ENCODE peak calls at places on chromosomes 5 and 9, in nine cellular contexts. U, K, I, J, Q, H, T, X and V are unnamed samples. For H3K36me3, the result is how much of the 10 kb centered on the place peaks cover.

GRCh38 chr5:172800088-172800551 is 29.1 kb upstream of the DUSP1 start:
- DNase-seq in U (peak), K (no peak), I (no peak), J (no peak), Q (peak), H (peak), T (no peak), X (peak), V (peak)

GRCh38 chr5:56206126-56206525 is 27.0 kb downstream of the ANKRD55 start:
- DNase-seq in U (peak), K (no peak), I (no peak), J (no peak), Q (no peak), H (no peak), T (no peak), X (peak), V (no peak)

GRCh38 chr9:117545846-117546245 is 131.0 kb upstream of the ASTN2 start:
- DNase-seq in U (no peak), K (no peak), I (no peak), J (no peak), Q (no peak), H (no peak), T (no peak), X (no peak), V (no peak)

GRCh38 chr9:3963266-3964019 is 336.4 kb downstream of the GLIS3 start:
- DNase-seq in U (peak), K (no peak), I (no peak), J (peak), Q (no peak), H (no peak), T (no peak), X (no peak), V (peak)

GRCh38 chr9:93091453-93092081 is 4.5 kb upstream of the CARD19 start:
- DNase-seq in U (peak), K (no peak), I (no peak), J (peak), Q (peak), H (no peak), T (peak), X (no peak), V (peak)

GRCh38 chr5:32600057-32600622 is 14.8 kb downstream of the SUB1 start:
- DNase-seq in U (peak), K (no peak), I (no peak), J (no peak), Q (no peak), H (no peak), T (no peak), X (peak), V (no peak)

GRCh38 chr9:13863112-13863511 is 450.8 kb downstream of the NFIB start:
- DNase-seq in U (no peak), K (no peak), I (no peak), J (peak), Q (no peak), H (no peak), T (no peak), X (no peak), V (no peak)

GRCh38 chr5:113194125-113194524 is 217.5 kb downstream of the DCP2 start:
- DNase-seq in U (no peak), K (no peak), I (no peak), J (no peak), Q (no peak), H (no peak), T (no peak), X (no peak), V (no peak)

GRCh38 chr5:33936381-33937016 is at the start of gene RXFP3:
- DNase-seq in U (peak), K (no peak), I (no peak), J (no peak), Q (no peak), H (no peak), T (no peak), X (no peak), V (peak)

GRCh38 chr9:111959468-111959941 is 62.9 kb downstream of the UGCG start:
- DNase-seq in U (peak), K (no peak), I (no peak), J (no peak), Q (no peak), H (peak), T (peak), X (peak), V (peak)

GRCh38 chr5:123558762-123559433 is 46.9 kb downstream of the CSNK1G3 start:
- DNase-seq in U (no peak), K (no peak), I (no peak), J (no peak), Q (no peak), H (no peak), T (no peak), X (no peak), V (no peak)

GRCh38 chr5:56658972-56659371 is 156.4 kb upstream of the MAP3K1 start:
- DNase-seq in U (no peak), K (no peak), I (no peak), J (no peak), Q (no peak), H (no peak), T (no peak), X (no peak), V (no peak)

GRCh38 chr9:89668216-89668867 is 63.5 kb downstream of the GADD45G start:
- DNase-seq in U (no peak), K (no peak), I (no peak), J (no peak), Q (no peak), H (no peak), T (no peak), X (no peak), V (no peak)

GRCh38 chr9:137851516-137852217 is 25.9 kb upstream of the CACNA1B start:
- DNase-seq in U (no peak), K (no peak), I (no peak), J (no peak), Q (no peak), H (peak), T (no peak), X (no peak), V (no peak)

GRCh38 chr5:6576861-6577501 is 55.9 kb downstream of the NSUN2 start:
- DNase-seq in U (peak), K (peak), I (no peak), J (no peak), Q (no peak), H (peak), T (no peak), X (peak), V (no peak)

GRCh38 chr5:54159153-54159836 is 151.1 kb downstream of the ARL15 start:
- DNase-seq in U (peak), K (peak), I (no peak), J (no peak), Q (no peak), H (no peak), T (no peak), X (no peak), V (no peak)

GRCh38 chr5:612498-613424 is 621 bp downstream of the CEP72 start:
- DNase-seq in U (peak), K (peak), I (no peak), J (no peak), Q (peak), H (no peak), T (no peak), X (no peak), V (no peak)

GRCh38 chr5:174337276-174338203 is 292.0 kb downstream of the NSG2 start:
- DNase-seq in U (no peak), K (no peak), I (no peak), J (no peak), Q (no peak), H (no peak), T (no peak), X (no peak), V (no peak)

GRCh38 chr5:73282383-73282782 is 109.4 kb downstream of the TMEM174 start:
- DNase-seq in U (no peak), K (no peak), I (no peak), J (no peak), Q (no peak), H (no peak), T (no peak), X (no peak), V (no peak)

GRCh38 chr5:108696407-108696806 is 51.3 kb upstream of the FER start:
- DNase-seq in U (no peak), K (no peak), I (no peak), J (no peak), Q (no peak), H (no peak), T (no peak), X (no peak), V (no peak)

GRCh38 chr5:40401965-40402364 is 277.8 kb upstream of the PTGER4 start:
- DNase-seq in U (peak), K (no peak), I (no peak), J (no peak), Q (no peak), H (peak), T (no peak), X (peak), V (no peak)

GRCh38 chr9:21576331-21577189 is 94.4 kb upstream of the IFNE start:
- DNase-seq in U (peak), K (no peak), I (peak), J (peak), Q (no peak), H (peak), T (no peak), X (peak), V (no peak)

GRCh38 chr9:127777368-127777960 is 1.0 kb downstream of the SH2D3C start:
- DNase-seq in U (no peak), K (peak), I (no peak), J (no peak), Q (peak), H (no peak), T (no peak), X (no peak), V (no peak)

GRCh38 chr5:1526151-1526631 is 2.4 kb upstream of the LPCAT1 start:
- DNase-seq in U (no peak), K (peak), I (no peak), J (peak), Q (peak), H (no peak), T (peak), X (no peak), V (peak)

GRCh38 chr5:160312139-160312959 is at the start of gene CCNJL:
- DNase-seq in U (no peak), K (no peak), I (no peak), J (peak), Q (peak), H (no peak), T (peak), X (no peak), V (peak)

GRCh38 chr5:160315968-160316367 is 3.6 kb upstream of the CCNJL start:
- DNase-seq in U (no peak), K (peak), I (no peak), J (no peak), Q (no peak), H (no peak), T (no peak), X (no peak), V (no peak)

GRCh38 chr5:160311491-160312138 is 749 bp downstream of the CCNJL start:
- DNase-seq in U (no peak), K (no peak), I (no peak), J (no peak), Q (peak), H (no peak), T (peak), X (no peak), V (peak)

GRCh38 chr5:160310910-160311295 is 1.5 kb downstream of the CCNJL start:
- DNase-seq in U (no peak), K (no peak), I (no peak), J (no peak), Q (no peak), H (no peak), T (no peak), X (no peak), V (no peak)

GRCh38 chr5:160312960-160313734 is 783 bp upstream of the CCNJL start:
- DNase-seq in U (no peak), K (no peak), I (no peak), J (no peak), Q (no peak), H (no peak), T (no peak), X (no peak), V (no peak)
- H3K4me3 ChIP-seq in U (peak), K (no peak), I (no peak), J (peak), Q (peak), H (no peak), T (no peak), X (peak), V (peak)

GRCh38 chr5:144414232-144414631 is 243.6 kb downstream of the KCTD16 start:
- DNase-seq in U (no peak), K (no peak), I (no peak), J (no peak), Q (no peak), H (no peak), T (no peak), X (no peak), V (no peak)
- H3K36me3 ChIP-seq in U (under half), K (under half), I (under half), J (under half), Q (under half), H (under half), T (under half), X (under half), V (under half)

DNA sequence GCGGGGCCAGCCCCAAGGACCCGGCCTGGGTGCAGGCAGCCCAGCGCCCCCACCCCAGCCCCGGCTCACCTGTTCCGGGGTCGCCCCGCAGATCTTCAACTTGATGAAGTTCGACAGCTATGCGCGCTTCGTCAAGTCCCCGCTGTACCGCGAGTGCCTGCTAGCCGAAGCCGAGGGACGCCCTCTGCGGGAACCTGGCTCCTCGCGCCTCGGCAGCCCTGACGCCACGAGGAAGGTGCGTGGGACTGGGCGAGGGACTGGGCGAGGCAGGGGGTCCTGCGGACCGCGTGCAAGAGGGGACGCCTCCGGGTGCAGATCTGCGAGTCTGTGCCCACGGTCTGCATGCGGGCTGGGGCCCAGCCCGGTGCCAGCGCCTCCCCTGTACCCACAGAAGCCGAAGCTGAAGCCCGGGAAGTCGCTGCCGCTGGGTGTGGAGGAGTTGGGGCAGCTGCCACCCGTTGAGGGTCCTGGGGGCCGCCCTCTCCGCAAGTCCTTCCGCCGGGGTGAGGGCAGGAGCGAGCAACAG is 9.7 kb downstream of the RGS14 start:
- DNase-seq in U (no peak), K (no peak), I (no peak), J (no peak), Q (no peak), H (no peak), T (no peak), X (no peak), V (no peak)
- H3K4me3 ChIP-seq in U (peak), K (no peak), I (no peak), J (peak), Q (peak), H (peak), T (no peak), X (peak), V (peak)

GRCh38 chr5:179858586-179859427 is at the start of gene MRNIP:
- DNase-seq in U (peak), K (peak), I (peak), J (peak), Q (peak), H (peak), T (peak), X (peak), V (peak)
- H3K36me3 ChIP-seq in U (under half), K (under half), I (under half), J (under half), Q (under half), H (under half), T (under half), X (under half), V (under half)

GRCh38 chr5:88675159-88675757 is 207.7 kb downstream of the MEF2C start:
- DNase-seq in U (no peak), K (peak), I (no peak), J (no peak), Q (no peak), H (no peak), T (no peak), X (no peak), V (no peak)

GRCh38 chr5:88675758-88676636 is 207.0 kb downstream of the MEF2C start:
- DNase-seq in U (no peak), K (peak), I (no peak), J (no peak), Q (no peak), H (no peak), T (peak), X (no peak), V (peak)

GRCh38 chr5:88672644-88673493 is 210.1 kb downstream of the MEF2C start:
- DNase-seq in U (no peak), K (peak), I (no peak), J (no peak), Q (no peak), H (no peak), T (no peak), X (no peak), V (no peak)

GRCh38 chr5:88676637-88677481 is 206.1 kb downstream of the MEF2C start:
- DNase-seq in U (no peak), K (no peak), I (no peak), J (no peak), Q (no peak), H (no peak), T (no peak), X (no peak), V (no peak)

DNA sequence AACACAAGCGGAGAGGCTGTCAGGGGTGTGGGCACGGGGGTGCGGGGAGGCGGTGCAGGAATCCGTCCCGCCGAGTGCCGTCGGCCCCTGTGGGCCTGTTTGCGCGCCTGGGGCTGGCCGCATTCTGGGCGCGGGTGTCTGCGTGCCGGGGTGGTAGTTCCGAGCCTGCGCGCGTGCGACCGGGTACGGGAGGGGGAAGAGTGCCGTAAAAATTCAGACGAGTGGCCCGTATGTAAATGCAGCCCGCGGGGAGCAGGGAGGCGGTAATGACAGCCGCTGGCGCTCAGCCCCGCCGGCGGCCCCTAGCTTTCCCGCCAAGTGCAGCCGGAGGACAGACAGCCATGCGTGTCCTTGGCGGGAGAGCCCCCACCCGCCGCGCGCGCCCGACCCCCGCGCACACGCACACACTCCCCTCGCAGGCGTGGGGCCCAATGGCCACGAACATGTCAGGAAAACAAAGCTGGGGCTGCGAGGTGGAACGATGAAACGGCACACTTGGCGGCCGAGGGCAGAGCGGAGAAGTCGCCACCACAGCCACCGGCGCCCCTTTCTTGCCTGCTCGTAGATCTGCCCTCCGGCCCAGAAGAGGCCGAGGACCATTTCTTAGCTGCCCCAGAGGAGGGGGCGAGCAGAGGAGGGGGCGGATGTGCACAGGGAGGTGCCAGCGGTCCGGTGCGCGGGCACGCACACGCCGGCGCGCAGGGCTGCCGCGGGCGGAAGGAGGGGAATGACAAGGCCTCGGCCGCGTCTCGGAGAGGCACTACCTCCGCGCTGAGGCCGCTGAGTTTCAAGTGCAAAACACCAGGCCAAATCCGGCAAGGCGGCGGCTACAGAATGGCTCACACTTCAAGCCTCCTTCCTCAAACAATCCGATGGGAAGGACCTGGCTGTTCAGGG is 208.5 kb downstream of the MEF2C start:
- DNase-seq in U (no peak), K (peak), I (peak), J (no peak), Q (peak), H (no peak), T (peak), X (no peak), V (peak)
- H3K4me3 ChIP-seq in U (peak), K (peak), I (peak), J (peak), Q (peak), H (peak), T (no peak), X (peak), V (peak)

GRCh38 chr9:33131505-33132248 is 35.5 kb downstream of the B4GALT1 start:
- DNase-seq in U (no peak), K (no peak), I (no peak), J (no peak), Q (no peak), H (no peak), T (no peak), X (no peak), V (no peak)
- H3K36me3 ChIP-seq in U (under half), K (half or more), I (half or more), J (under half), Q (under half), H (under half), T (under half), X (under half), V (under half)